ENCODE peak calls at places on chromosomes 7 and 10, in eight cellular contexts. T is T1000, J is ACHN, P is B cell, W is epithelial cell of prostate, S is NCI-H2107, B is T-helper 9 cell, Q is natural killer cell. O is an unnamed sample.

GRCh38 chr10:119663866-119664698 is 12.9 kb downstream of the BAG3 start:
- DNase-seq in T (no peak), J (no peak), P (no peak), W (no peak), S (no peak), B (peak), Q (no peak), O (no peak)

GRCh38 chr10:100896876-100897461 is 15.8 kb upstream of the SLF2 start:
- DNase-seq in T (no peak), J (no peak), P (no peak), W (no peak), S (no peak), B (no peak), Q (no peak), O (no peak)

GRCh38 chr10:128579902-128580301 is 453.7 kb upstream of the MKI67 start:
- DNase-seq in T (no peak), J (no peak), P (no peak), W (no peak), S (no peak), B (no peak), Q (no peak), O (no peak)

GRCh38 chr10:89966211-89966610 is 264.8 kb downstream of the KIF20B start:
- DNase-seq in T (no peak), J (no peak), P (no peak), W (no peak), S (no peak), B (no peak), Q (no peak), O (no peak)

GRCh38 chr10:42491001-42491592 is 147.3 kb downstream of the ZNF33B start:
- DNase-seq in T (no peak), J (peak), P (no peak), W (peak), S (no peak), B (no peak), Q (no peak), O (no peak)

GRCh38 chr7:131300572-131301466 is 26.9 kb upstream of the MKLN1 start:
- DNase-seq in T (no peak), J (no peak), P (no peak), W (no peak), S (no peak), B (no peak), Q (no peak), O (no peak)

GRCh38 chr7:157521061-157521731 is 184.4 kb downstream of the DNAJB6 start:
- DNase-seq in T (no peak), J (no peak), P (no peak), W (no peak), S (no peak), B (no peak), Q (no peak), O (no peak)

GRCh38 chr7:36962367-36962766 is 238.1 kb upstream of the AOAH start:
- DNase-seq in T (no peak), J (no peak), P (no peak), W (no peak), S (no peak), B (no peak), Q (no peak), O (no peak)

GRCh38 chr10:132648072-132648855 is 110.7 kb downstream of the INPP5A start:
- DNase-seq in T (no peak), J (no peak), P (no peak), W (no peak), S (no peak), B (no peak), Q (no peak), O (peak)

GRCh38 chr7:41887446-41887845 is 184.6 kb upstream of the INHBA start:
- DNase-seq in T (no peak), J (no peak), P (no peak), W (no peak), S (no peak), B (no peak), Q (no peak), O (no peak)

GRCh38 chr10:31961675-31962074 is 33.0 kb upstream of the ARHGAP12 start:
- DNase-seq in T (peak), J (no peak), P (no peak), W (peak), S (no peak), B (no peak), Q (no peak), O (no peak)

GRCh38 chr10:90912854-90913479 is 7.9 kb downstream of the ANKRD1 start:
- DNase-seq in T (no peak), J (no peak), P (no peak), W (no peak), S (no peak), B (no peak), Q (no peak), O (no peak)

GRCh38 chr7:115679976-115680375 is 350.6 kb downstream of the TFEC start:
- DNase-seq in T (no peak), J (peak), P (peak), W (peak), S (no peak), B (no peak), Q (no peak), O (no peak)

GRCh38 chr7:17506601-17507000 is 208.1 kb downstream of the AHR start:
- DNase-seq in T (no peak), J (no peak), P (no peak), W (no peak), S (no peak), B (no peak), Q (no peak), O (no peak)

GRCh38 chr7:51620690-51621089 is 304.1 kb upstream of the COBL start:
- DNase-seq in T (no peak), J (no peak), P (no peak), W (no peak), S (no peak), B (no peak), Q (no peak), O (no peak)

GRCh38 chr10:28566458-28566857 is 33.5 kb downstream of the WAC start:
- DNase-seq in T (no peak), J (no peak), P (no peak), W (no peak), S (no peak), B (no peak), Q (no peak), O (no peak)

GRCh38 chr7:90274161-90274560 is 29.2 kb downstream of the CFAP69 start:
- DNase-seq in T (no peak), J (no peak), P (no peak), W (no peak), S (no peak), B (no peak), Q (no peak), O (no peak)

GRCh38 chr7:29807179-29807841 is 1.0 kb downstream of the WIPF3 start:
- DNase-seq in T (no peak), J (peak), P (no peak), W (no peak), S (no peak), B (no peak), Q (no peak), O (peak)

GRCh38 chr10:88292185-88292514 is 291.0 kb downstream of the RNLS start:
- DNase-seq in T (no peak), J (no peak), P (no peak), W (no peak), S (no peak), B (no peak), Q (no peak), O (no peak)

GRCh38 chr10:99730026-99730425 is 1.9 kb downstream of the COX15 start:
- DNase-seq in T (no peak), J (peak), P (no peak), W (peak), S (no peak), B (no peak), Q (no peak), O (no peak)

GRCh38 chr10:129767751-129768150 is 196.3 kb downstream of the EBF3 start:
- DNase-seq in T (no peak), J (no peak), P (no peak), W (no peak), S (no peak), B (no peak), Q (peak), O (no peak)

GRCh38 chr7:28088032-28088431 is 92.6 kb downstream of the JAZF1 start:
- DNase-seq in T (no peak), J (no peak), P (no peak), W (no peak), S (no peak), B (no peak), Q (no peak), O (no peak)

GRCh38 chr7:923108-924041 is 31.1 kb downstream of the ADAP1 start:
- DNase-seq in T (no peak), J (no peak), P (peak), W (no peak), S (peak), B (peak), Q (peak), O (peak)

GRCh38 chr10:120996456-120997053 is 145.4 kb downstream of the WDR11 start:
- DNase-seq in T (no peak), J (no peak), P (no peak), W (no peak), S (no peak), B (no peak), Q (no peak), O (no peak)

GRCh38 chr10:100826983-100827818 is 81.8 kb downstream of the PAX2 start:
- DNase-seq in T (no peak), J (no peak), P (peak), W (no peak), S (no peak), B (peak), Q (peak), O (no peak)

GRCh38 chr10:105658696-105659095 is 1017.6 kb downstream of the SORCS3 start:
- DNase-seq in T (no peak), J (no peak), P (no peak), W (no peak), S (no peak), B (no peak), Q (no peak), O (no peak)

GRCh38 chr7:26451997-26452396 is 160.3 kb downstream of the SNX10 start:
- DNase-seq in T (no peak), J (no peak), P (no peak), W (no peak), S (peak), B (no peak), Q (no peak), O (no peak)

GRCh38 chr7:135664046-135664589 is 1.8 kb downstream of the STMP1 start:
- DNase-seq in T (no peak), J (no peak), P (no peak), W (no peak), S (no peak), B (no peak), Q (no peak), O (no peak)

GRCh38 chr10:126570631-126571170 is 99.8 kb downstream of the C10orf90 start:
- DNase-seq in T (no peak), J (no peak), P (no peak), W (no peak), S (no peak), B (no peak), Q (no peak), O (no peak)

GRCh38 chr10:100707261-100707848 is 38.0 kb upstream of the PAX2 start:
- DNase-seq in T (no peak), J (no peak), P (no peak), W (no peak), S (no peak), B (no peak), Q (no peak), O (no peak)

GRCh38 chr7:95199779-95200558 is 124.4 kb downstream of the PON1 start:
- DNase-seq in T (no peak), J (peak), P (peak), W (peak), S (peak), B (no peak), Q (no peak), O (peak)

GRCh38 chr7:98613601-98614425 is 3.3 kb upstream of the NPTX2 start:
- DNase-seq in T (no peak), J (peak), P (no peak), W (no peak), S (no peak), B (no peak), Q (no peak), O (no peak)

O was measured in ovary.